ENCODE peak calls at places on chromosomes 6 and 20, in six cellular contexts. D is stimulated activated CD4-positive, alpha-beta T cell treated with anti-CD3 and anti-CD28 coated beads, TNF-alpha, amount 100 ng/mL, for 4 hours; B is naive thymus-derived CD8-positive, alpha-beta T cell; Y is uterus; J is A172; Z is GM04504. C is an unnamed sample.
A peak's percentile ranks its signal among the peaks of the same experiment; 100 is the strongest.

GRCh38 chr6:25601797-25602679 is 50.0 kb upstream of the SCGN start:
- DNase-seq in D (no peak), B (no peak), Y (no peak), J (peak; percentile 40), Z (peak; percentile 34), C (no peak)

GRCh38 chr6:151440930-151441329 is 11.0 kb downstream of the RMND1 start:
- DNase-seq in D (no peak), B (no peak), Y (no peak), J (no peak), Z (no peak), C (no peak)

GRCh38 chr20:19932170-19932667 is 84.9 kb upstream of the NAA20 start:
- DNase-seq in D (no peak), B (no peak), Y (peak; percentile 80), J (no peak), Z (peak; percentile 82), C (no peak)

GRCh38 chr20:46361811-46362210 is 44.6 kb downstream of the ELMO2 start:
- DNase-seq in D (no peak), B (no peak), Y (no peak), J (no peak), Z (no peak), C (no peak)

GRCh38 chr6:130913119-130913518 is 85.9 kb downstream of the SMLR1 start:
- DNase-seq in D (no peak), B (no peak), Y (no peak), J (no peak), Z (no peak), C (no peak)

GRCh38 chr6:22413681-22414305 is 117.0 kb upstream of the PRL start:
- DNase-seq in D (no peak), B (no peak), Y (no peak), J (no peak), Z (no peak), C (no peak)

GRCh38 chr6:149041953-149042352 is 275.6 kb upstream of the TAB2 start:
- DNase-seq in D (no peak), B (no peak), Y (no peak), J (no peak), Z (no peak), C (no peak)

GRCh38 chr6:75933387-75933975 is 139.0 kb downstream of the IMPG1 start:
- DNase-seq in D (no peak), B (no peak), Y (peak; percentile 19), J (no peak), Z (no peak), C (no peak)

GRCh38 chr6:156719720-156720563 is 57.2 kb upstream of the ARID1B start:
- DNase-seq in D (peak; percentile 60), B (peak; percentile 63), Y (peak; percentile 91), J (no peak), Z (peak; percentile 90), C (no peak)

GRCh38 chr6:110517601-110518280 is 41.3 kb upstream of the SLC22A16 start:
- DNase-seq in D (no peak), B (no peak), Y (no peak), J (no peak), Z (no peak), C (no peak)

GRCh38 chr6:147784371-147784770 is 275.9 kb downstream of the SAMD5 start:
- DNase-seq in D (no peak), B (no peak), Y (no peak), J (no peak), Z (no peak), C (no peak)

GRCh38 chr6:143984670-143985069 is 23.4 kb downstream of the PLAGL1 start:
- DNase-seq in D (no peak), B (no peak), Y (no peak), J (no peak), Z (no peak), C (no peak)

GRCh38 chr6:30061766-30062458 is 847 bp downstream of the POLR1H start:
- DNase-seq in D (no peak), B (peak; percentile 40), Y (peak; percentile 16), J (peak; percentile 27), Z (no peak), C (no peak)

GRCh38 chr20:34069341-34070078 is 42.5 kb downstream of the EIF2S2 start:
- DNase-seq in D (peak; percentile 24), B (peak; percentile 52), Y (peak; percentile 80), J (peak; percentile 71), Z (peak; percentile 55), C (peak; percentile 88)

GRCh38 chr6:53250137-53250760 is 98.5 kb downstream of the ELOVL5 start:
- DNase-seq in D (no peak), B (no peak), Y (no peak), J (peak; percentile 52), Z (no peak), C (no peak)

GRCh38 chr20:38926142-38926933 is at the start of gene FAM83D:
- DNase-seq in D (peak; percentile 86), B (peak; percentile 90), Y (peak; percentile 83), J (peak; percentile 98), Z (peak; percentile 92), C (peak; percentile 98)

GRCh38 chr6:12507641-12508040 is 208.9 kb upstream of the PHACTR1 start:
- DNase-seq in D (no peak), B (no peak), Y (no peak), J (no peak), Z (no peak), C (no peak)

GRCh38 chr6:33744895-33745546 is 1.7 kb downstream of the IP6K3 start:
- DNase-seq in D (no peak), B (no peak), Y (peak; percentile 58), J (peak; percentile 32), Z (no peak), C (no peak)

GRCh38 chr6:79079425-79080130 is 1.5 kb upstream of the PHIP start:
- DNase-seq in D (no peak), B (no peak), Y (no peak), J (no peak), Z (no peak), C (no peak)

GRCh38 chr6:63352587-63353281 is 33.0 kb upstream of the LGSN start:
- DNase-seq in D (no peak), B (no peak), Y (peak; percentile 26), J (peak; percentile 10), Z (peak; percentile 3), C (no peak)

GRCh38 chr6:52503344-52503747 is 73.5 kb downstream of the TRAM2 start:
- DNase-seq in D (no peak), B (no peak), Y (no peak), J (no peak), Z (no peak), C (no peak)

C was measured in osteocyte.